ENCODE peak calls at places on chromosomes 6 and 20, in five cellular contexts. N is A549, O is HepG2, J is GM12878, P is K562. E is an unnamed sample.

GRCh38 chr6:168929871-168930450 is 323.7 kb downstream of the THBS2 start:
- DNase-seq in O (no peak), P (no peak), J (no peak), N (no peak), E (no peak)

GRCh38 chr6:90663873-90664272 is 77.0 kb upstream of the MAP3K7 start:
- DNase-seq in N (no peak), P (no peak), O (no peak), J (no peak), E (peak; percentile 30)

GRCh38 chr20:48767269-48767960 is 60.4 kb downstream of the PREX1 start:
- DNase-seq in J (no peak), O (no peak), N (no peak), P (no peak), E (no peak)

GRCh38 chr20:62860924-62861691 is 514 bp downstream of the TCFL5 start:
- DNase-seq in J (no peak), P (peak; percentile 27), N (no peak), O (no peak), E (peak; percentile 46)

GRCh38 chr6:4941782-4942672 is 61.8 kb downstream of the RPP40 start:
- DNase-seq in J (peak; percentile 27), P (peak; percentile 82), O (peak; percentile 78), N (peak; percentile 74), E (no peak)

GRCh38 chr6:37819802-37820712 is 530 bp downstream of the ZFAND3 start:
- DNase-seq in O (peak; percentile 54), J (peak; percentile 25), P (peak; percentile 44), N (peak; percentile 22), E (peak; percentile 69)

GRCh38 chr6:145028144-145028818 is 707.0 kb downstream of the EPM2A start:
- DNase-seq in O (peak; percentile 11), J (no peak), P (peak; percentile 21), N (peak; percentile 28), E (peak; percentile 60)

GRCh38 chr6:55694148-55694547 is 115.2 kb upstream of the HMGCLL1 start:
- DNase-seq in N (no peak), P (no peak), J (no peak), O (no peak), E (peak; percentile 82)

GRCh38 chr6:161918608-161919205 is 644.8 kb upstream of the AGPAT4 start:
- DNase-seq in P (no peak), J (no peak), N (no peak), O (no peak), E (no peak)

GRCh38 chr6:145139895-145140294 is 595.4 kb downstream of the EPM2A start:
- DNase-seq in J (no peak), O (no peak), P (no peak), N (no peak), E (no peak)

GRCh38 chr20:20835897-20836296 is 123.5 kb upstream of the RALGAPA2 start:
- DNase-seq in O (no peak), P (no peak), J (no peak), N (no peak), E (no peak)

GRCh38 chr6:149867876-149868640 is 3.9 kb upstream of the LRP11 start:
- DNase-seq in J (no peak), P (peak; percentile 82), N (no peak), O (peak; percentile 59), E (peak; percentile 91)

GRCh38 chr6:44002071-44002590 is 125.1 kb downstream of the MRPL14 start:
- DNase-seq in P (no peak), N (no peak), J (no peak), O (peak; percentile 47), E (peak; percentile 89)

GRCh38 chr6:7897461-7898192 is 13.0 kb downstream of the TXNDC5 start:
- DNase-seq in P (no peak), J (no peak), N (no peak), O (no peak), E (no peak)

GRCh38 chr6:21808551-21809181 is 215.1 kb downstream of the SOX4 start:
- DNase-seq in P (no peak), N (no peak), O (no peak), J (no peak), E (no peak)

GRCh38 chr6:141133836-141134235 is 998.9 kb upstream of the GJE1 start:
- DNase-seq in O (no peak), N (no peak), P (no peak), J (no peak), E (no peak)

GRCh38 chr20:7571521-7572065 is 368.7 kb downstream of the HAO1 start:
- DNase-seq in J (no peak), O (no peak), N (no peak), P (no peak), E (no peak)

DNA sequence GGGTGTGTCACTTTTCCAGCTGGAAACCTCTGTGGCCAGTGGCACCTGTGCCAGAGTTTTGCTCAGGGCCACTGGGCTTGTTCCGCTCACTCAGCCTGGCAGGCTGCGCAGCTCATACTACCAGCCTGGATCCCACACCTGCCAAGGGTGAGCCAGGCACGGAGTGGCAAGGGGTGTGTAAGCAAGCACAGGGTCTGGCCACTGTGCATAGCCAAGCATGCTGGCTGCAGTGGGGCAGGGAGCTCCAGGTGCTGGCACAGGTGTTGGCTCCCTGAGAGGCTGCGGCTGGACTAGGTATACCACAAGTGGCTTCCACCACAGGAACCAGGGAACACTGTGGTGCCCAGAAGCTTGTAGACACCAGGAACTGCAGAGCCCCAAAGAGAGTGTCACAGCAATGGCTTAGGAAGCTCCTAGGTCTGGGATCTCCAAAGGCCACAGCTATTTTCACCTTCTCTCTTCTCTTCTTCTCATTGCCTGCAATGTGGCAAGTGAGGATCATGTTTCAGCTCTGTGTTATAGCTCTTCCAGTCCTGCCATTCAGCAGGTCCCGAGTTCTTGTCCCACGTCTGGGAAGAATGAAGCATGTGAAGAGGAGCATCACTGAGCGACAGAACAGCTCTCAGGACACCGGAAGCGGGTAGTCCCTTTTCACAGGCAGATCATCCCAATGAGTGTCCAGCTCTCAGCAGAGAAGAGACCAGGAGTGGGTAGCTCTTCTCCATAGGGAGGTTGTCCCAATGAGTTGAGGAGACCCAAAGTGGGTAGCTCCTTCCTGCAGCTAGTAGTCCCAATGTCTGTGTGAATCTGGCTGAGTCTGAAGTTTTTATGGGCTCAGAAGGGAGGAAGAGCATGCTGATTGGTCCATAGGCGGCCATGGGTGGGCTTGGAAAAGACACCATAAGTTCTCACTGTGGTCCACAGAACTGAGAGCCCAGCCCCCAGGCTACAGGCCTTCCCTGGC is 41.3 kb downstream of the WASF1 start:
- DNase-seq in J (no peak), O (no peak), N (no peak), P (no peak), E (peak; percentile 16)
- TF ChIP-seq JUNB in J (no peak), O (no peak), N (no peak), P (no peak), E (no peak)

GRCh38 chr20:59835448-59836395 is 97.7 kb downstream of the SYCP2 start:
- DNase-seq in N (no peak), J (no peak), O (no peak), P (no peak), E (peak; percentile 61)

GRCh38 chr20:59836768-59837167 is 96.7 kb downstream of the SYCP2 start:
- DNase-seq in N (no peak), J (no peak), P (no peak), O (no peak), E (peak; percentile 13)

GRCh38 chr20:59837623-59838394 is 95.6 kb downstream of the SYCP2 start:
- DNase-seq in P (no peak), N (no peak), O (no peak), J (peak; percentile 17), E (no peak)

GRCh38 chr20:59832406-59833156 is 100.9 kb downstream of the SYCP2 start:
- DNase-seq in J (no peak), P (no peak), O (no peak), N (no peak), E (no peak)

GRCh38 chr20:59835057-59835447 is 98.4 kb downstream of the SYCP2 start:
- DNase-seq in P (no peak), O (no peak), J (no peak), N (no peak), E (no peak)
- TF ChIP-seq JUNB in P (no peak), O (no peak), J (peak; percentile 79), N (no peak), E (no peak)

GRCh38 chr6:115896538-115897129 is 164.1 kb downstream of the FRK start:
- DNase-seq in P (peak; percentile 28), J (no peak), O (peak; percentile 14), N (peak; percentile 8), E (peak; percentile 51)
- TF ChIP-seq JUNB in P (no peak), J (no peak), O (no peak), N (no peak), E (no peak)

DNA sequence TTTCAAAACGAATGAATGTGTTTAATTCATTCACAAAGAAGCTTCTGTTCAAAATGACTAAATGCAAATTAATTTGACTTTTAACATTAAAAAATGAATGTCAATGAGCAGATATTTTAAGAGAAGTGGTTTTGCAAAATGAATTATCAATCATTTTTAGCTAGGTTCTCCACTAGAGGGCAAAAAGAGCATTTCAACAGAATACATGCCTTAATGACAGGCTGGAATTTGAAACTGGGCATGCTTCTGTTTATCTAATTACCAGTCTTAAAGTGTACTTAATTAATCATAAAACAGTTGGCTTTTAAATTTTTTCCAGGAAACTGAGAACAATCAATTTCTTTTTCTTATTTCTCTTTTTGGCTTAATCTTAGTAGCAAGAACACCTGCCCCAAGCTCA is 63.8 kb upstream of the TINAG start:
- DNase-seq in O (peak; percentile 18), P (no peak), J (no peak), N (peak; percentile 7), E (peak; percentile 60)
- TF ChIP-seq JUNB in O (no peak), P (no peak), J (no peak), N (no peak), E (no peak)

GRCh38 chr6:127300411-127300810 is 33.7 kb downstream of the RNF146 start:
- DNase-seq in N (no peak), J (no peak), P (no peak), O (no peak), E (peak; percentile 55)
- TF ChIP-seq JUNB in N (no peak), J (no peak), P (no peak), O (no peak), E (no peak)

GRCh38 chr6:80541886-80542285 is 435.4 kb downstream of the BCKDHB start:
- DNase-seq in O (no peak), P (no peak), J (no peak), N (no peak), E (no peak)

GRCh38 chr6:80543598-80544181 is 437.2 kb downstream of the BCKDHB start:
- DNase-seq in O (no peak), P (no peak), N (no peak), J (no peak), E (peak; percentile 28)

GRCh38 chr6:80543151-80543550 is 436.7 kb downstream of the BCKDHB start:
- DNase-seq in P (no peak), N (no peak), O (no peak), J (no peak), E (no peak)

GRCh38 chr6:80540700-80541099 is 434.2 kb downstream of the BCKDHB start:
- DNase-seq in P (no peak), O (no peak), N (no peak), J (no peak), E (no peak)

DNA sequence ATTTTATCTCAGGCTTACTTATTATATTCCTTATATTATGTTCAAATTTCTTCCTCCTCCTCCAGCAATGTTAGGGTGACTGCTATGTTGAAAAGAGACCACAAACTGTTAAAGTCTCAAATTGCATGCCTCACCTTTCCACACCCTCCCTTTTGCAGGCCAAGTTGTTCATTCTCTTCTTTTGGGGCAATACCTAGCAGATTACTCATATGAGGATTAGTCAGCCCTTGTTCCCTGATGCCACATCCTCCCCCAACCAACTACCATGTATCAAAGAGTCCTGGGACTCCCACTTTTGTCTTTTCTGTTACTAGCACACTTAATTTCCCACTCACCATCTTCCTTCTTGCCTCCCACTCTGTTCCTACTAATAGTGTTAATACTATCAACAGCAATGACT is 434.7 kb downstream of the BCKDHB start:
- DNase-seq in O (no peak), J (no peak), P (no peak), N (no peak), E (no peak)
- TF ChIP-seq JUNB in O (no peak), J (no peak), P (no peak), N (no peak), E (no peak)